ENCODE peak calls at places on chromosomes 12 and 14, in eight cellular contexts. Q, M, R, K, I, E, Z and V are unnamed samples.

GRCh38 chr12:124130717-124131670 is 158.0 kb downstream of the ZNF664 start:
- DNase-seq in Q (peak), M (peak), R (no peak), K (no peak), I (no peak), E (no peak), Z (no peak), V (no peak)

GRCh38 chr12:111841750-111842555 is at the start of gene MAPKAPK5:
- DNase-seq in Q (peak), M (peak), R (peak), K (peak), I (peak), E (peak), Z (peak), V (peak)

GRCh38 chr12:115412821-115413220 is 728.8 kb upstream of the TBX3 start:
- DNase-seq in Q (no peak), M (no peak), R (no peak), K (no peak), I (no peak), E (no peak), Z (no peak), V (no peak)

GRCh38 chr12:46492471-46493351 is 120.1 kb upstream of the SLC38A2 start:
- DNase-seq in Q (no peak), M (peak), R (no peak), K (no peak), I (no peak), E (no peak), Z (no peak), V (no peak)

GRCh38 chr12:52186135-52186840 is 5.5 kb downstream of the KRT80 start:
- DNase-seq in Q (no peak), M (no peak), R (no peak), K (no peak), I (no peak), E (no peak), Z (no peak), V (no peak)

GRCh38 chr14:23430733-23431105 is 4.7 kb downstream of the MYH7 start:
- DNase-seq in Q (no peak), M (no peak), R (no peak), K (no peak), I (no peak), E (peak), Z (no peak), V (peak)

GRCh38 chr14:37384870-37385596 is 187.3 kb downstream of the MIPOL1 start:
- DNase-seq in Q (no peak), M (peak), R (no peak), K (no peak), I (no peak), E (no peak), Z (no peak), V (no peak)

GRCh38 chr12:112559784-112560183 is 141.0 kb downstream of the PTPN11 start:
- DNase-seq in Q (no peak), M (no peak), R (no peak), K (no peak), I (no peak), E (no peak), Z (no peak), V (no peak)

GRCh38 chr14:50828738-50829471 is 2.1 kb downstream of the NIN start:
- DNase-seq in Q (no peak), M (no peak), R (no peak), K (no peak), I (no peak), E (no peak), Z (no peak), V (no peak)

GRCh38 chr12:4626543-4626942 is 22.3 kb downstream of the AKAP3 start:
- DNase-seq in Q (no peak), M (no peak), R (no peak), K (no peak), I (no peak), E (no peak), Z (no peak), V (no peak)

GRCh38 chr12:121334513-121335343 is 17.5 kb downstream of the ANAPC5 start:
- DNase-seq in Q (no peak), M (peak), R (no peak), K (no peak), I (peak), E (no peak), Z (no peak), V (no peak)

GRCh38 chr14:29339491-29339890 is 572.9 kb downstream of the FOXG1 start:
- DNase-seq in Q (no peak), M (no peak), R (no peak), K (no peak), I (no peak), E (no peak), Z (no peak), V (no peak)

GRCh38 chr12:69007166-69007857 is 74.3 kb upstream of the CPM start:
- DNase-seq in Q (peak), M (peak), R (peak), K (no peak), I (no peak), E (peak), Z (no peak), V (no peak)

GRCh38 chr14:69088523-69089445 is 64.1 kb downstream of the DCAF5 start:
- DNase-seq in Q (no peak), M (no peak), R (no peak), K (no peak), I (no peak), E (no peak), Z (no peak), V (no peak)

GRCh38 chr14:96479435-96480146 is 22.6 kb upstream of the PAPOLA start:
- DNase-seq in Q (no peak), M (no peak), R (no peak), K (no peak), I (no peak), E (no peak), Z (no peak), V (no peak)

GRCh38 chr12:118189761-118190181 is 53.8 kb downstream of the PEBP1 start:
- DNase-seq in Q (no peak), M (no peak), R (peak), K (no peak), I (no peak), E (no peak), Z (no peak), V (no peak)
- TF ChIP-seq POLR2A in Q (no peak), M (no peak), R (no peak), K (no peak), I (no peak), E (no peak), Z (no peak), V (no peak)

GRCh38 chr12:21190016-21190415 is 59.0 kb downstream of the SLCO1B1 start:
- DNase-seq in Q (no peak), M (no peak), R (no peak), K (no peak), I (no peak), E (no peak), Z (no peak), V (no peak)
- TF ChIP-seq POLR2A in Q (no peak), M (no peak), R (no peak), K (no peak), I (no peak), E (no peak), Z (no peak), V (no peak)

GRCh38 chr14:59483360-59483759 is 848 bp downstream of the L3HYPDH start:
- DNase-seq in Q (no peak), M (peak), R (no peak), K (no peak), I (peak), E (no peak), Z (no peak), V (no peak)
- TF ChIP-seq POLR2A in Q (no peak), M (no peak), R (no peak), K (no peak), I (no peak), E (no peak), Z (no peak), V (no peak)

DNA sequence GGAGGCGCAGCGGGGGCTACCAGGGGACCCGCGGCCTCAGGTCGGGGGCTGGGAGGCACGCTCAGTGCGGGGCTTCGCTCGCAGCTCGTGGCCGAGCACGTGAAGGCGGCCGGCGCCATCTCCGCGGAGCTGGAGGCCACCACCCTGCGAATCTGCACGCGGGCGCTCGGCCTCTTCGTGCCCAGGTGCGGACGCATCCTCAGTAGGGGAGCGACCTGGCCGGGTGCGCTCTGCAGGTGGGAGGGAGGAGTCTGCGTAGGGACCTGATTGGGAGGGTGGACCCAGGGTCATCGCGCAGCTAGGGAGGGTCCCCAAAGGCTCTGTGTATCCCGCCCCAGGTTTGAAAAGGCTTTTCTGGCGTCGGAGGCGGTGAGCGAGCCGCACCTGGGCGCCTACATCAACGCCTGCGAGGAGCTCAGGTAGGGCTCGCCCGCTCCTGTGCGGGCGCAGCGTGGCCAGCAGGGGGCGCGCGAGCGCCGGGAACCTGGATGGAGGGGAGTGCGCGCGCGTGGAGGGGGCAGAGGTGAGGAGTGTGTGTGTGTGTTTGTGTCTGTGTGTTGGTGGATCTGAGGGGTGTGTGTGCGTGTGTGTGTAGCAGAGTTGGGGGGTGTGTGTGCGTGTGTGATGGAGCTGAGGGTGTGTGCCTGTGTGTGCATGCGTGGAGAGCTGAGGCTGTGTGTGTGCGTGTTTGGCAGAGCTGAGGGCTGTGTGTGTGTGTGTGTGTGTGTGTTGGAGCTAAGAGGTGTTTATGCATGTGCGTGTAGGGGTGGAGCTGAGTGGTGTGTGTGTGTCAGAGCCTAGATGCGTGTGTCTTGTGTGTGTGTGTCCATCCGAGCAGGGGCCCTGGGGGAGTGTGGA is 10.4 kb downstream of the EXOC3L4 start:
- DNase-seq in Q (peak), M (peak), R (peak), K (peak), I (peak), E (peak), Z (peak), V (no peak)
- TF ChIP-seq POLR2A in Q (no peak), M (no peak), R (no peak), K (no peak), I (peak), E (no peak), Z (no peak), V (no peak)

DNA sequence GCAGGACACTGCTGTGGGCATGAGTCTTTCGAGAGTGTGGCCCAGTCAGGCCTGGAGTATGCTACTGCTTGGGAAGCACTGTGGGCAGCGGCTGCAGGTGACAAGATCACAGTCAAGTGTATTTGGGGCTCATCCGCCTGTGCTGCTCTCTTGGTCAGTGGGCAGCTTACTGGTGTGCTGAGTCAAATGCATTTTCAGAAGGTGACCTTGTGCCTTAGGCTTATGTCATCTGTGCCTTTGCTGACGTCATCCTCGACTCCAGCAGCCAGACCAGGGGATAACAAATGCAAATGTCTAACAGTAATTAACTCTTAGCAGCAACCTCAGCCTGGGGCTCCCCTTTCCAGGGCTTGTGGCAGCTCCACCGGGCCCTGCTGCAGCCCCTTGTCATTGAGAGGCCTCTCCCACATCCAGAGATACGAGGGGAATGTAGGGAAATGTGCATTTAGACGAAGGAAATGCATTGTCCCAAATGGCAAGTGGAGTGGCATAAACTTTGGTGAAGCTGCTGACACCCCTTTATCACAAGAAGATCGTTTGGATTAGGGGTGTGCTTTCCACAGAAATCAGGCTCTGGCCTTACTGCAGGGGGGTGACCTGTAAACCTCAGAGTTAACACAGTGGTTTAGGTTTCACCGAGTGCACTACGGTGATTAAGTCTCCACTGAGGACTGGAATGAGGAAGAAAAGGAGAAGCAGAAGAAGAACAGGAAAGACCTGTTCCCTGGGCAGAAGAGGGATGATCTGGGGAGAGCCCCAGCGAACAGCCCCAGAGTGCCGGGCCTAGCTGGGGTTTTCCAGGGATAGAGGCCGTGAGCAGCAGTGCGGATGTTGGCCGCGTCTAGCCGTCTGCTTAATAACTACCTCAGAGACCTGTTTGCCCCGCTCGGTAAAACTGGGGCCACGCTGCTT is 39.7 kb downstream of the PSMA6 start:
- DNase-seq in Q (peak), M (no peak), R (no peak), K (no peak), I (peak), E (no peak), Z (peak), V (peak)
- TF ChIP-seq POLR2A in Q (no peak), M (no peak), R (no peak), K (no peak), I (no peak), E (no peak), Z (no peak), V (no peak)

DNA sequence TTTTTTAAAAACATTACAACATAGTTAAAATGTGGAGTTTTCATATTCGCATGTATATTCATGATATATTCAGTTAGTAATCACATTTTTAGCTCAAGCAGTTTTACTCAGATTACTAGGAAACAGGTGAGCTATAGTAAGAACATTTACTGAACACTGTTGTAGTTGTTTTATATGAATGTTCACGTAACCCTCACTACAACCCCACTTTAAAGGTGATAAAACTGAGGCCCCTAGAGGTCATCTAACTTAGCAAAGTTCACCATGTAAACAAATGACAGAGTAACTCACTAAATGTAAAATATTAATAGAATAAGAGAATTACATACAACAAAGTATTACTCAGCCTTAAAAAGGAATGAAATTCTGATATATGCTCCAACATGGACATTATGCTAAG is 26.0 kb downstream of the RPAP3 start:
- DNase-seq in Q (no peak), M (no peak), R (no peak), K (no peak), I (no peak), E (no peak), Z (no peak), V (no peak)
- TF ChIP-seq POLR2A in Q (no peak), M (no peak), R (no peak), K (no peak), I (no peak), E (no peak), Z (no peak), V (no peak)

GRCh38 chr12:11812558-11813421 is 163.3 kb downstream of the ETV6 start:
- DNase-seq in Q (no peak), M (no peak), R (no peak), K (no peak), I (no peak), E (no peak), Z (no peak), V (no peak)
- TF ChIP-seq POLR2A in Q (no peak), M (no peak), R (no peak), K (peak), I (no peak), E (no peak), Z (no peak), V (no peak)